ENCODE peak calls at places on chromosomes 1 and 21, in six cellular contexts. One of them, this sample, is unnamed.

GRCh38 chr1:248858096-248858890 is 592 bp downstream of the ZNF692 start:
- DNase-seq in posterior vena cava: peak; percentile 90
- DNase-seq in cardiac fibroblast: peak; percentile 68
- DNase-seq in mesothelial cell of epicardium: peak; percentile 56
- DNase-seq in H54: no peak
- DNase-seq in HTR-8/SVneo: peak; percentile 35
- DNase-seq in this sample: peak; percentile 64

GRCh38 chr1:158035976-158036583 is 42.6 kb downstream of the KIRREL1 start:
- DNase-seq in posterior vena cava: no peak
- DNase-seq in cardiac fibroblast: peak; percentile 81
- DNase-seq in mesothelial cell of epicardium: no peak
- DNase-seq in H54: no peak
- DNase-seq in HTR-8/SVneo: no peak
- DNase-seq in this sample: peak; percentile 65

GRCh38 chr1:217079579-217079978 is 356.4 kb upstream of the ESRRG start:
- DNase-seq in posterior vena cava: no peak
- DNase-seq in cardiac fibroblast: no peak
- DNase-seq in mesothelial cell of epicardium: no peak
- DNase-seq in H54: no peak
- DNase-seq in HTR-8/SVneo: no peak
- DNase-seq in this sample: no peak

GRCh38 chr1:40130892-40131291 is 30.3 kb upstream of the RLF start:
- DNase-seq in posterior vena cava: no peak
- DNase-seq in cardiac fibroblast: no peak
- DNase-seq in mesothelial cell of epicardium: no peak
- DNase-seq in H54: no peak
- DNase-seq in HTR-8/SVneo: peak; percentile 30
- DNase-seq in this sample: no peak

GRCh38 chr1:35222322-35223108 is 29.6 kb upstream of the SFPQ start:
- DNase-seq in posterior vena cava: no peak
- DNase-seq in cardiac fibroblast: peak; percentile 95
- DNase-seq in mesothelial cell of epicardium: no peak
- DNase-seq in H54: no peak
- DNase-seq in HTR-8/SVneo: no peak
- DNase-seq in this sample: no peak

GRCh38 chr1:53577141-53578100 is 118.2 kb downstream of the DMRTB1 start:
- DNase-seq in posterior vena cava: peak; percentile 63
- DNase-seq in cardiac fibroblast: no peak
- DNase-seq in mesothelial cell of epicardium: peak; percentile 10
- DNase-seq in H54: no peak
- DNase-seq in HTR-8/SVneo: no peak
- DNase-seq in this sample: no peak

GRCh38 chr1:45337630-45338320 is 2.2 kb upstream of the TOE1 start:
- DNase-seq in posterior vena cava: no peak
- DNase-seq in cardiac fibroblast: no peak
- DNase-seq in mesothelial cell of epicardium: no peak
- DNase-seq in H54: no peak
- DNase-seq in HTR-8/SVneo: no peak
- DNase-seq in this sample: no peak

GRCh38 chr1:59485171-59485570 is 188.3 kb downstream of the FGGY start:
- DNase-seq in posterior vena cava: no peak
- DNase-seq in cardiac fibroblast: no peak
- DNase-seq in mesothelial cell of epicardium: no peak
- DNase-seq in H54: no peak
- DNase-seq in HTR-8/SVneo: no peak
- DNase-seq in this sample: no peak

GRCh38 chr21:18722193-18722592 is 318.6 kb upstream of the TMPRSS15 start:
- DNase-seq in posterior vena cava: no peak
- DNase-seq in cardiac fibroblast: no peak
- DNase-seq in mesothelial cell of epicardium: no peak
- DNase-seq in H54: no peak
- DNase-seq in HTR-8/SVneo: no peak
- DNase-seq in this sample: no peak

GRCh38 chr1:15916417-15916816 is 59.5 kb downstream of the ZBTB17 start:
- DNase-seq in posterior vena cava: no peak
- DNase-seq in cardiac fibroblast: no peak
- DNase-seq in mesothelial cell of epicardium: no peak
- DNase-seq in H54: no peak
- DNase-seq in HTR-8/SVneo: no peak
- DNase-seq in this sample: no peak

GRCh38 chr1:230849451-230850194 is 18.7 kb downstream of the C1orf198 start:
- DNase-seq in posterior vena cava: peak; percentile 90
- DNase-seq in cardiac fibroblast: peak; percentile 94
- DNase-seq in mesothelial cell of epicardium: no peak
- DNase-seq in H54: peak; percentile 69
- DNase-seq in HTR-8/SVneo: peak; percentile 68
- DNase-seq in this sample: peak; percentile 97

GRCh38 chr1:161735837-161736236 is 13.7 kb upstream of the DUSP12 start:
- DNase-seq in posterior vena cava: no peak
- DNase-seq in cardiac fibroblast: no peak
- DNase-seq in mesothelial cell of epicardium: no peak
- DNase-seq in H54: no peak
- DNase-seq in HTR-8/SVneo: no peak
- DNase-seq in this sample: no peak